ENCODE peak calls at places on chromosome X, in ten cellular contexts. Y, Z, A, K, C, N, U, D, Q and H are unnamed samples.

GRCh38 chrX:152405561-152405960 is 45.6 kb downstream of the GABRA3 start:
- DNase-seq in Q (no peak), K (no peak), C (no peak), Y (no peak), A (no peak), Z (no peak), U (no peak), N (no peak), D (no peak), H (no peak)

GRCh38 chrX:2632533-2633504 is 58.3 kb upstream of the CD99 start:
- DNase-seq in Y (no peak), K (no peak), C (no peak), N (no peak), Z (no peak), Q (no peak), D (no peak), A (no peak), U (no peak), H (no peak)

GRCh38 chrX:50452782-50453181 is 17.8 kb downstream of the DGKK start:
- DNase-seq in Y (no peak), D (no peak), U (no peak), K (no peak), A (no peak), Z (no peak), Q (no peak), N (no peak), C (no peak), H (no peak)

GRCh38 chrX:120794525-120794975 is 81.1 kb downstream of the CT47B1 start:
- DNase-seq in K (no peak), Q (no peak), N (no peak), A (no peak), C (no peak), D (no peak), Z (no peak), U (no peak), Y (no peak), H (no peak)

GRCh38 chrX:111743316-111743715 is 62.3 kb downstream of the ALG13 start:
- DNase-seq in Y (no peak), K (no peak), D (no peak), U (no peak), Z (no peak), C (no peak), N (no peak), A (no peak), Q (no peak), H (no peak)

GRCh38 chrX:13387656-13388421 is 68.0 kb upstream of the ATXN3L start:
- DNase-seq in N (no peak), K (no peak), Q (no peak), U (no peak), Z (no peak), C (no peak), D (no peak), A (no peak), Y (no peak), H (no peak)

GRCh38 chrX:123481908-123482873 is 250.7 kb downstream of the THOC2 start:
- DNase-seq in Q (no peak), A (no peak), N (no peak), Z (no peak), D (no peak), U (no peak), C (no peak), Y (peak; percentile 68), K (no peak), H (no peak)

GRCh38 chrX:48475774-48476577 is at the start of gene FTSJ1:
- DNase-seq in A (peak; percentile 66), Y (peak; percentile 86), U (peak; percentile 86), D (peak; percentile 85), Q (peak; percentile 72), K (peak; percentile 91), C (peak; percentile 76), Z (peak; percentile 76), N (peak; percentile 65), H (peak; percentile 95)

GRCh38 chrX:95318882-95319281 is 1365.8 kb upstream of the DIAPH2 start:
- DNase-seq in K (no peak), Y (no peak), C (no peak), N (no peak), Q (no peak), Z (no peak), D (no peak), A (no peak), U (no peak), H (no peak)

GRCh38 chrX:46257451-46257879 is 287.8 kb downstream of the ZNF674 start:
- DNase-seq in U (no peak), A (no peak), Y (no peak), Q (no peak), D (peak; percentile 38), N (no peak), C (no peak), K (no peak), Z (no peak), H (no peak)

GRCh38 chrX:650274-650673 is 19.7 kb downstream of the SHOX start:
- DNase-seq in C (no peak), D (no peak), Z (no peak), Q (no peak), K (no peak), N (no peak), A (no peak), Y (no peak), U (no peak), H (no peak)

GRCh38 chrX:44036336-44036735 is 63.1 kb upstream of the NDP start:
- DNase-seq in N (no peak), U (no peak), Y (no peak), A (no peak), Q (no peak), D (no peak), Z (no peak), K (no peak), C (no peak), H (no peak)

GRCh38 chrX:41145920-41146608 is 60.8 kb downstream of the USP9X start:
- DNase-seq in Q (no peak), N (no peak), Y (no peak), D (no peak), Z (no peak), A (no peak), C (no peak), U (no peak), K (no peak), H (no peak)

GRCh38 chrX:18390941-18391538 is 34.4 kb upstream of the CDKL5 start:
- DNase-seq in A (peak; percentile 18), Q (no peak), D (peak; percentile 45), U (peak; percentile 65), K (peak; percentile 75), N (no peak), Z (peak; percentile 60), C (peak; percentile 50), Y (peak; percentile 59), H (peak; percentile 55)

GRCh38 chrX:39874202-39874816 is 223.4 kb downstream of the BCOR start:
- DNase-seq in Y (no peak), Q (no peak), D (no peak), Z (no peak), N (no peak), C (no peak), K (no peak), U (peak; percentile 38), A (no peak), H (no peak)

GRCh38 chrX:107448625-107449468 is 605 bp upstream of the FRMPD3 start:
- DNase-seq in Q (no peak), K (no peak), A (no peak), N (no peak), D (peak; percentile 49), C (no peak), U (no peak), Y (peak; percentile 46), Z (no peak), H (no peak)

GRCh38 chrX:10098235-10098819 is 58.4 kb upstream of the CLCN4 start:
- DNase-seq in K (no peak), C (no peak), Q (no peak), D (no peak), U (peak; percentile 61), Y (no peak), Z (no peak), N (no peak), A (no peak), H (no peak)

GRCh38 chrX:68045008-68045577 is 388.2 kb downstream of the OPHN1 start:
- DNase-seq in U (no peak), Y (no peak), N (no peak), Z (no peak), K (no peak), C (no peak), Q (no peak), D (no peak), A (peak; percentile 48), H (no peak)

GRCh38 chrX:36908801-36909403 is 99.3 kb upstream of the FAM47C start:
- DNase-seq in U (no peak), N (no peak), D (no peak), C (peak; percentile 47), Y (peak; percentile 26), Q (no peak), K (no peak), A (no peak), Z (no peak), H (no peak)

GRCh38 chrX:135596495-135596894 is 76.0 kb downstream of the INTS6L start:
- DNase-seq in K (peak; percentile 63), Z (no peak), N (no peak), D (peak; percentile 20), C (peak; percentile 54), U (peak; percentile 41), Q (peak; percentile 9), Y (no peak), A (peak; percentile 12), H (peak; percentile 16)

GRCh38 chrX:153863251-153863991 is 22.6 kb downstream of the L1CAM start:
- DNase-seq in Z (no peak), U (no peak), A (no peak), C (no peak), N (no peak), Q (peak; percentile 8), K (no peak), Y (no peak), D (no peak), H (no peak)

GRCh38 chrX:154600962-154601374 is 16.0 kb downstream of the CTAG1A start:
- DNase-seq in C (no peak), A (no peak), Y (no peak), Q (no peak), U (no peak), D (no peak), Z (no peak), N (no peak), K (no peak), H (no peak)

GRCh38 chrX:43176686-43177085 is 398.7 kb upstream of the PPP1R2C start:
- DNase-seq in K (no peak), D (no peak), A (no peak), C (no peak), Q (no peak), Z (no peak), U (no peak), Y (no peak), N (no peak), H (no peak)